ENCODE peak calls at places on chromosomes 16 and 17, in six cellular contexts. C, R, K, X, Q and T are unnamed samples.

GRCh38 chr16:3509470-3509928 is 8.7 kb downstream of the CLUAP1 start:
- DNase-seq in C (peak; percentile 49), R (no peak), K (no peak), X (no peak), Q (no peak), T (no peak)

GRCh38 chr16:81855552-81856153 is 76.6 kb downstream of the PLCG2 start:
- DNase-seq in C (no peak), R (no peak), K (no peak), X (no peak), Q (no peak), T (no peak)

GRCh38 chr17:61317779-61318178 is 81.9 kb upstream of the TBX2 start:
- DNase-seq in C (no peak), R (no peak), K (no peak), X (no peak), Q (no peak), T (no peak)

GRCh38 chr16:27232061-27232841 is 28.9 kb downstream of the KDM8 start:
- DNase-seq in C (no peak), R (no peak), K (no peak), X (no peak), Q (no peak), T (no peak)

GRCh38 chr17:32429598-32429997 is 14.7 kb upstream of the PSMD11 start:
- DNase-seq in C (no peak), R (no peak), K (no peak), X (no peak), Q (no peak), T (no peak)

GRCh38 chr16:19645557-19645981 is 72.5 kb downstream of the KNOP1 start:
- DNase-seq in C (no peak), R (no peak), K (no peak), X (peak; percentile 45), Q (peak; percentile 2), T (no peak)

GRCh38 chr16:59698341-59698979 is 964.3 kb upstream of the GOT2 start:
- DNase-seq in C (no peak), R (peak; percentile 6), K (no peak), X (no peak), Q (peak; percentile 32), T (no peak)

GRCh38 chr17:9364837-9365430 is 210.7 kb downstream of the STX8 start:
- DNase-seq in C (no peak), R (no peak), K (no peak), X (no peak), Q (peak; percentile 31), T (no peak)

GRCh38 chr16:3256876-3257465 is 538 bp upstream of the MEFV start:
- DNase-seq in C (no peak), R (no peak), K (no peak), X (no peak), Q (peak; percentile 24), T (no peak)

GRCh38 chr16:46582313-46582712 is 38.9 kb downstream of the SHCBP1 start:
- DNase-seq in C (no peak), R (no peak), K (no peak), X (no peak), Q (no peak), T (no peak)

GRCh38 chr16:68416057-68417046 is 32.0 kb downstream of the SMPD3 start:
- DNase-seq in C (peak; percentile 66), R (no peak), K (no peak), X (no peak), Q (no peak), T (no peak)

GRCh38 chr16:88880226-88881051 is 14.0 kb upstream of the PABPN1L start:
- DNase-seq in C (no peak), R (no peak), K (no peak), X (no peak), Q (no peak), T (no peak)

GRCh38 chr16:55323637-55324490 is at the start of gene IRX6:
- DNase-seq in C (no peak), R (no peak), K (peak; percentile 41), X (peak; percentile 93), Q (no peak), T (peak; percentile 65)

GRCh38 chr16:67490330-67491096 is 7.2 kb upstream of the AGRP start:
- DNase-seq in C (no peak), R (no peak), K (no peak), X (no peak), Q (peak; percentile 72), T (no peak)

GRCh38 chr16:87956771-87957279 is 5.6 kb downstream of the BANP start:
- DNase-seq in C (no peak), R (peak; percentile 54), K (peak; percentile 57), X (no peak), Q (peak; percentile 85), T (no peak)

GRCh38 chr17:56171186-56171959 is 18.1 kb downstream of the ANKFN1 start:
- DNase-seq in C (no peak), R (no peak), K (no peak), X (no peak), Q (no peak), T (no peak)

GRCh38 chr17:35080536-35080935 is 17.0 kb upstream of the RFFL start:
- DNase-seq in C (no peak), R (no peak), K (no peak), X (no peak), Q (no peak), T (no peak)

GRCh38 chr16:80751167-80751566 is 53.2 kb downstream of the CDYL2 start:
- DNase-seq in C (no peak), R (peak; percentile 51), K (no peak), X (no peak), Q (peak; percentile 47), T (no peak)

GRCh38 chr16:2039286-2040030 is 8.2 kb downstream of the NTHL1 start:
- DNase-seq in C (peak; percentile 83), R (no peak), K (peak; percentile 96), X (no peak), Q (peak; percentile 93), T (no peak)

GRCh38 chr17:83132251-83133081 is 53.1 kb downstream of the METRNL start:
- DNase-seq in C (no peak), R (no peak), K (no peak), X (no peak), Q (no peak), T (peak; percentile 80)

GRCh38 chr16:22373662-22374310 is 633 bp downstream of the CDR2 start:
- DNase-seq in C (peak; percentile 62), R (peak; percentile 56), K (no peak), X (no peak), Q (no peak), T (peak; percentile 88)

GRCh38 chr17:82884923-82885322 is 45.1 kb upstream of the ZNF750 start:
- DNase-seq in C (no peak), R (no peak), K (no peak), X (no peak), Q (no peak), T (peak; percentile 84)

GRCh38 chr17:81480140-81480917 is 32.3 kb downstream of the ACTG1 start:
- DNase-seq in C (no peak), R (no peak), K (peak; percentile 56), X (no peak), Q (peak; percentile 76), T (no peak)

GRCh38 chr17:78343433-78344201 is 16.3 kb downstream of the SOCS3 start:
- DNase-seq in C (peak; percentile 50), R (no peak), K (no peak), X (no peak), Q (no peak), T (no peak)

GRCh38 chr17:42608692-42609181 is 437 bp downstream of the RETREG3 start:
- DNase-seq in C (no peak), R (no peak), K (no peak), X (no peak), Q (no peak), T (no peak)

GRCh38 chr17:46154151-46154816 is 38.9 kb downstream of the KANSL1 start:
- DNase-seq in C (no peak), R (peak; percentile 78), K (no peak), X (no peak), Q (peak; percentile 38), T (no peak)

GRCh38 chr17:40810505-40810904 is 10.7 kb upstream of the KRT28 start:
- DNase-seq in C (no peak), R (peak; percentile 58), K (peak; percentile 66), X (no peak), Q (peak; percentile 67), T (no peak)

GRCh38 chr16:27762441-27762840 is 212.5 kb downstream of the KATNIP start:
- DNase-seq in C (no peak), R (no peak), K (no peak), X (no peak), Q (peak; percentile 58), T (no peak)

GRCh38 chr17:82449136-82449882 is 1.2 kb downstream of the CYBC1 start:
- DNase-seq in C (peak; percentile 54), R (no peak), K (no peak), X (no peak), Q (no peak), T (no peak)

GRCh38 chr17:33888455-33888854 is 366.6 kb upstream of the CCL2 start:
- DNase-seq in C (no peak), R (no peak), K (no peak), X (no peak), Q (no peak), T (no peak)

GRCh38 chr17:83115832-83116231 is 36.4 kb downstream of the METRNL start:
- DNase-seq in C (no peak), R (no peak), K (no peak), X (no peak), Q (no peak), T (no peak)

GRCh38 chr17:38351412-38352222 is at the start of gene SOCS7:
- DNase-seq in C (peak; percentile 94), R (peak; percentile 89), K (peak; percentile 97), X (peak; percentile 95), Q (peak; percentile 90), T (peak; percentile 98)
- TF ChIP-seq CTCF in C (no peak), R (no peak), K (no peak), X (no peak), Q (no peak), T (no peak)

DNA sequence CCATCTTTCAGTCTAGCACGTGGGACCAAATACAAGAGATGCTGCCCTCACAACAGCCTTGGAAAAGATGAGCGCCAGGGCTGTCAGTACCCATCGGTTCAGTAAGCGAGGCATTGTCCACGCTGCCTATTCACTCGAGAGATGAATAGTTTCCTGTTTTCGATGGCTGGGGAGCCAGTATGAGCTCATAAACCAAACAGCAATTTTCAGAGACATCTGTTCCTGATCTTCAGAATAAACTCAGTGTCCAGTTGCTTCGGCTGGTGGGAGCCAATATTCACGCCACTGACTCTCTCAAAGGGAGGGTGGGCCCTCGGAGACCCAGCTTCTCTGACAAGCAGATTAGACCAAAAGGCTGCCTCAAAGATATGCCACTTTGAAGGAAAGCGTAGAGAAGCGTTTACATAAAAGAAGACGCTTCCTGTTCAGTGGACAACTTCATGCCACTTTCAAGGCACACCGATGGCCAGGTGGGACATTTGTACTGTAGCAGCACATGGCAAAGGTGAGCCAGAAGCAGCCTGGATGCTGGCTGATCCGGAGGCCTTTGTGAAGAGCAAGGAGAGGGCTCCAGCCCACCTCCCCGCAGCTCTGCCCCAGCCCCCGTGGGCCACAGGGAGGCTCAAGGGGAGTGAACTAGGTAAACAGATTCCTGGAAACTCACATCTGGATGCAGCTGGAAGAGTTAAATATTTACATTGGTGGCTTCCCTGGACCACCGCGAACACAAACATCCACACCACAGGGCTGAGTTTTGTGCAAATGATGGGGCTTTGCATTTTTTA is 6.0 kb downstream of the TIMM22 start:
- DNase-seq in C (no peak), R (peak; percentile 92), K (no peak), X (no peak), Q (peak; percentile 89), T (no peak)
- TF ChIP-seq POLR2A in C (no peak), R (no peak), K (no peak), X (no peak), Q (no peak), T (no peak)

GRCh38 chr16:73563709-73564108 is 515.8 kb upstream of the ZFHX3 start:
- DNase-seq in C (no peak), R (no peak), K (no peak), X (no peak), Q (no peak), T (no peak)
- TF ChIP-seq CTCF in C (no peak), R (no peak), K (no peak), X (no peak), Q (no peak), T (no peak)

GRCh38 chr16:82957212-82957611 is 330.4 kb downstream of the CDH13 start:
- DNase-seq in C (no peak), R (no peak), K (no peak), X (no peak), Q (no peak), T (no peak)
- TF ChIP-seq POLR2A in C (no peak), R (no peak), K (no peak), X (no peak), Q (no peak), T (no peak)